ENCODE peak calls at places on chromosomes 4 and X, in seven cellular contexts. H is tibial artery; D is hepatocyte; T is tibial nerve; Q is breast epithelium; E is activated CD8-positive, alpha-beta T cell treated with anti-CD3 and anti-CD28 coated beads for 36 hours; L is type B pancreatic cell. K is an unnamed sample.

GRCh38 chr4:138562544-138562961 is 320.4 kb upstream of the SLC7A11 start:
- DNase-seq in Q (no peak), T (no peak), E (no peak), L (no peak), H (no peak), D (no peak), K (peak)

GRCh38 chrX:15906544-15906943 is 51.9 kb upstream of the AP1S2 start:
- DNase-seq in Q (no peak), T (no peak), H (no peak), D (no peak), E (no peak), L (no peak), K (no peak)

GRCh38 chr4:47686294-47686872 is 151.5 kb downstream of the CORIN start:
- DNase-seq in T (no peak), Q (peak), H (no peak), E (peak), D (peak), L (no peak), K (peak)

GRCh38 chr4:186765138-186765537 is 41.5 kb upstream of the FAT1 start:
- DNase-seq in L (no peak), Q (no peak), T (peak), E (no peak), D (peak), H (peak), K (no peak)

GRCh38 chr4:1309261-1310010 is 19.7 kb downstream of the MAEA start:
- DNase-seq in L (peak), H (peak), E (peak), Q (peak), D (peak), T (peak), K (peak)

GRCh38 chr4:109977854-109978501 is 65.3 kb downstream of the EGF start:
- DNase-seq in H (no peak), T (no peak), D (peak), L (no peak), Q (no peak), E (no peak), K (no peak)

GRCh38 chr4:105551968-105552746 is at the start of gene ARHGEF38:
- DNase-seq in T (no peak), D (peak), Q (peak), H (no peak), L (no peak), E (no peak), K (no peak)

GRCh38 chr4:79881407-79881806 is 191.6 kb downstream of the ANTXR2 start:
- DNase-seq in L (no peak), H (no peak), Q (no peak), D (no peak), E (no peak), T (no peak), K (no peak)

GRCh38 chrX:97328853-97329252 is 445.1 kb downstream of the RPA4 start:
- DNase-seq in L (no peak), D (no peak), Q (no peak), H (no peak), E (no peak), T (no peak), K (no peak)

GRCh38 chrX:136674270-136674986 is 26.5 kb downstream of the CD40LG start:
- DNase-seq in H (no peak), T (no peak), E (no peak), D (no peak), L (no peak), Q (no peak), K (no peak)

GRCh38 chr4:113979157-113979972 is at the start of gene ARSJ:
- DNase-seq in H (peak), T (no peak), L (peak), E (peak), D (peak), Q (peak), K (peak)

GRCh38 chr4:158858410-158859189 is 89.8 kb downstream of the FNIP2 start:
- DNase-seq in D (no peak), T (no peak), E (no peak), L (no peak), Q (no peak), H (no peak), K (no peak)

GRCh38 chr4:122293374-122294365 is 85.1 kb upstream of the ADAD1 start:
- DNase-seq in Q (no peak), T (no peak), D (no peak), E (no peak), L (no peak), H (no peak), K (no peak)

GRCh38 chrX:66601522-66601921 is 37.4 kb downstream of the EDA2R start:
- DNase-seq in T (no peak), D (no peak), L (no peak), H (no peak), Q (no peak), E (no peak), K (no peak)

GRCh38 chr4:86054676-86055075 is 305.2 kb downstream of the MAPK10 start:
- DNase-seq in T (no peak), Q (no peak), L (no peak), E (no peak), H (no peak), D (no peak), K (no peak)

GRCh38 chr4:88297725-88298453 is 13.5 kb upstream of the PPM1K start:
- DNase-seq in E (no peak), D (peak), T (no peak), L (no peak), H (no peak), Q (no peak), K (no peak)

GRCh38 chrX:42886519-42886918 is 108.6 kb upstream of the PPP1R2C start:
- DNase-seq in T (no peak), Q (no peak), E (no peak), D (no peak), L (no peak), H (no peak), K (no peak)

GRCh38 chrX:14354541-14354940 is 174.8 kb upstream of the GLRA2 start:
- DNase-seq in L (no peak), Q (no peak), T (no peak), H (no peak), D (no peak), E (no peak), K (no peak)

GRCh38 chr4:150694438-150694837 is 112.5 kb downstream of the MAB21L2 start:
- DNase-seq in H (no peak), L (no peak), Q (no peak), E (no peak), D (no peak), T (no peak), K (peak)

GRCh38 chrX:10526442-10526841 is 93.9 kb downstream of the MID1 start:
- DNase-seq in Q (no peak), D (no peak), T (no peak), H (no peak), E (no peak), L (no peak), K (no peak)

GRCh38 chr4:2761035-2761923 is 5.1 kb upstream of the TNIP2 start:
- DNase-seq in Q (peak), H (peak), T (no peak), D (peak), E (peak), L (no peak), K (peak)
- TF ChIP-seq CTCF in Q (no peak), H (no peak), T (no peak), D (no peak), E (no peak), L (no peak), K (no peak)

GRCh38 chr4:119692001-119692400 is 63.4 kb upstream of the PDE5A start:
- DNase-seq in T (no peak), H (no peak), Q (no peak), L (no peak), E (no peak), D (no peak), K (no peak)
- TF ChIP-seq CTCF in T (no peak), H (peak), Q (no peak), L (no peak), E (no peak), D (no peak), K (no peak)

GRCh38 chr4:8110071-8110986 is 48.3 kb downstream of the ABLIM2 start:
- DNase-seq in T (no peak), H (no peak), Q (no peak), E (peak), L (no peak), D (peak), K (no peak)
- TF ChIP-seq CTCF in T (no peak), H (no peak), Q (no peak), E (peak), L (peak), D (peak), K (no peak)

GRCh38 chrX:115284877-115285276 is 4.6 kb upstream of the LUZP4 start:
- DNase-seq in D (no peak), L (no peak), E (no peak), H (no peak), T (no peak), Q (no peak), K (no peak)
- TF ChIP-seq CTCF in D (peak), L (no peak), E (no peak), H (peak), T (no peak), Q (no peak), K (no peak)

GRCh38 chr4:119781044-119781443 is 152.4 kb upstream of the PDE5A start:
- DNase-seq in D (no peak), H (no peak), T (no peak), E (no peak), L (no peak), Q (no peak), K (no peak)

GRCh38 chr4:119788334-119789266 is 160.0 kb upstream of the PDE5A start:
- DNase-seq in E (no peak), T (no peak), H (no peak), L (no peak), Q (no peak), D (no peak), K (no peak)

GRCh38 chr4:119783200-119783978 is 154.8 kb upstream of the PDE5A start:
- DNase-seq in L (no peak), H (no peak), Q (no peak), E (no peak), D (no peak), T (no peak), K (no peak)

GRCh38 chr4:119785963-119786362 is 157.4 kb upstream of the PDE5A start:
- DNase-seq in E (peak), T (no peak), H (no peak), D (peak), L (no peak), Q (no peak), K (no peak)
- TF ChIP-seq CTCF in E (no peak), T (peak), H (peak), D (peak), L (peak), Q (peak), K (no peak)

GRCh38 chr4:147843162-147843561 is 111.3 kb downstream of the ARHGAP10 start:
- DNase-seq in T (no peak), D (peak), Q (no peak), H (no peak), E (peak), L (no peak), K (peak)
- TF ChIP-seq CTCF in T (no peak), D (peak), Q (no peak), H (no peak), E (peak), L (no peak), K (peak)

DNA sequence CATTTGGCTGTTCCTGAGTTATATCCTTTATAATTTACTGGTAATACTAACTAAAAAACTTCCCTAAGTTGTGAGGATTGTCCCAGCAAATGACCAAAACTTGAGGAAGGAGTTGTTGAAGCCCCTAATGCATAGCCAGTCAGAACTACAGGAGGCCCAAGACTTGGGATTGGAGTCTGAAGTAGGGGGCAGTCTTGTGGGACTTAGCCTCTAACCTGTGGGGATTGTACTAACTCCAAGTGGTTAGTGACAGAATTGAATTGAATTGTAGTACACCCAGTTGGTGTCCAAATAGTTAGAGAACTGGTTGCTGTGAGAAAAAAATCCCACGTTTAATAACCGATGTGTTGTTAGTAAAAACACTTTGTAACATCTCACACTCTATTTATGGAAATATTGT is 1506.3 kb downstream of the ADGRL3 start:
- DNase-seq in Q (no peak), L (no peak), E (no peak), D (no peak), H (no peak), T (no peak), K (no peak)
- TF ChIP-seq CTCF in Q (no peak), L (no peak), E (no peak), D (no peak), H (no peak), T (no peak), K (no peak)

GRCh38 chr4:148022975-148023374 is 291.1 kb downstream of the ARHGAP10 start:
- DNase-seq in E (no peak), H (no peak), T (no peak), D (no peak), L (no peak), Q (no peak), K (no peak)

GRCh38 chr4:148026022-148026421 is 294.1 kb downstream of the ARHGAP10 start:
- DNase-seq in H (no peak), E (no peak), L (no peak), Q (no peak), T (no peak), D (no peak), K (no peak)

GRCh38 chr4:148023782-148024181 is 291.9 kb downstream of the ARHGAP10 start:
- DNase-seq in H (no peak), D (no peak), T (no peak), Q (no peak), L (no peak), E (no peak), K (no peak)

GRCh38 chr4:148017801-148018200 is 285.9 kb downstream of the ARHGAP10 start:
- DNase-seq in H (no peak), E (no peak), L (no peak), Q (no peak), T (no peak), D (no peak), K (no peak)

GRCh38 chr4:148021706-148022105 is 289.8 kb downstream of the ARHGAP10 start:
- DNase-seq in E (no peak), D (no peak), H (no peak), L (no peak), T (no peak), Q (no peak), K (no peak)
- TF ChIP-seq CTCF in E (no peak), D (peak), H (no peak), L (no peak), T (no peak), Q (no peak), K (no peak)

GRCh38 chrX:131821945-131822622 is 201.0 kb upstream of the STK26 start:
- DNase-seq in T (no peak), L (no peak), H (no peak), D (no peak), Q (no peak), E (no peak), K (peak)
- TF ChIP-seq CTCF in T (peak), L (no peak), H (no peak), D (no peak), Q (peak), E (no peak), K (no peak)

GRCh38 chr4:64538219-64538618 is 129.0 kb upstream of the TECRL start:
- DNase-seq in L (no peak), H (no peak), T (no peak), D (no peak), Q (no peak), E (no peak), K (no peak)
- TF ChIP-seq CTCF in L (peak), H (no peak), T (no peak), D (peak), Q (no peak), E (no peak), K (no peak)

K was measured in GM10248.